ENCODE peak calls at places on chromosomes 12 and 14, in nine cellular contexts. One of them, this sample, is unnamed.

GRCh38 chr12:32025906-32026305 is 66.7 kb downstream of the RESF1 start:
- DNase-seq in breast epithelium: no peak
- DNase-seq in brain microvascular endothelial cell: no peak
- DNase-seq in K562: no peak
- DNase-seq in neural progenitor cell: no peak
- DNase-seq in CD8-positive, alpha-beta T cell: peak; percentile 70
- DNase-seq in IMR-90: no peak
- DNase-seq in cardiac muscle cell: no peak
- DNase-seq in A549: no peak
- DNase-seq in this sample: no peak

GRCh38 chr14:53500191-53500590 is 347.1 kb upstream of the DDHD1 start:
- DNase-seq in IMR-90: no peak
- DNase-seq in breast epithelium: no peak
- DNase-seq in neural progenitor cell: no peak
- DNase-seq in brain microvascular endothelial cell: no peak
- DNase-seq in cardiac muscle cell: no peak
- DNase-seq in K562: no peak
- DNase-seq in CD8-positive, alpha-beta T cell: no peak
- DNase-seq in A549: no peak
- DNase-seq in this sample: no peak

GRCh38 chr14:91113829-91114078 is at the start of gene DGLUCY:
- DNase-seq in neural progenitor cell: no peak
- DNase-seq in K562: peak; percentile 78
- DNase-seq in CD8-positive, alpha-beta T cell: no peak
- DNase-seq in A549: peak; percentile 81
- DNase-seq in breast epithelium: no peak
- DNase-seq in brain microvascular endothelial cell: no peak
- DNase-seq in IMR-90: peak; percentile 75
- DNase-seq in cardiac muscle cell: peak; percentile 83
- DNase-seq in this sample: peak; percentile 91

GRCh38 chr12:112782250-112782649 is 9.3 kb upstream of the RPH3A start:
- DNase-seq in A549: no peak
- DNase-seq in CD8-positive, alpha-beta T cell: no peak
- DNase-seq in IMR-90: no peak
- DNase-seq in K562: no peak
- DNase-seq in brain microvascular endothelial cell: no peak
- DNase-seq in cardiac muscle cell: no peak
- DNase-seq in breast epithelium: no peak
- DNase-seq in neural progenitor cell: no peak
- DNase-seq in this sample: no peak

GRCh38 chr12:76085159-76085868 is 829 bp upstream of the NAP1L1 start:
- DNase-seq in brain microvascular endothelial cell: peak; percentile 78
- DNase-seq in cardiac muscle cell: peak; percentile 27
- DNase-seq in IMR-90: peak; percentile 77
- DNase-seq in K562: peak; percentile 64
- DNase-seq in breast epithelium: no peak
- DNase-seq in neural progenitor cell: no peak
- DNase-seq in A549: no peak
- DNase-seq in CD8-positive, alpha-beta T cell: peak; percentile 72
- DNase-seq in this sample: no peak

GRCh38 chr12:82436354-82436753 is 78.0 kb downstream of the METTL25 start:
- DNase-seq in brain microvascular endothelial cell: no peak
- DNase-seq in K562: no peak
- DNase-seq in IMR-90: no peak
- DNase-seq in cardiac muscle cell: no peak
- DNase-seq in A549: no peak
- DNase-seq in CD8-positive, alpha-beta T cell: no peak
- DNase-seq in neural progenitor cell: no peak
- DNase-seq in breast epithelium: no peak
- DNase-seq in this sample: no peak

GRCh38 chr12:108738165-108738564 is 6.8 kb upstream of the CORO1C start:
- DNase-seq in cardiac muscle cell: no peak
- DNase-seq in IMR-90: no peak
- DNase-seq in A549: no peak
- DNase-seq in K562: no peak
- DNase-seq in brain microvascular endothelial cell: no peak
- DNase-seq in neural progenitor cell: no peak
- DNase-seq in CD8-positive, alpha-beta T cell: no peak
- DNase-seq in breast epithelium: no peak
- DNase-seq in this sample: no peak

GRCh38 chr12:31361730-31362114 is 35.8 kb upstream of the SINHCAF start:
- DNase-seq in brain microvascular endothelial cell: no peak
- DNase-seq in K562: no peak
- DNase-seq in IMR-90: no peak
- DNase-seq in neural progenitor cell: no peak
- DNase-seq in CD8-positive, alpha-beta T cell: no peak
- DNase-seq in breast epithelium: no peak
- DNase-seq in A549: no peak
- DNase-seq in cardiac muscle cell: no peak
- DNase-seq in this sample: no peak

DNA sequence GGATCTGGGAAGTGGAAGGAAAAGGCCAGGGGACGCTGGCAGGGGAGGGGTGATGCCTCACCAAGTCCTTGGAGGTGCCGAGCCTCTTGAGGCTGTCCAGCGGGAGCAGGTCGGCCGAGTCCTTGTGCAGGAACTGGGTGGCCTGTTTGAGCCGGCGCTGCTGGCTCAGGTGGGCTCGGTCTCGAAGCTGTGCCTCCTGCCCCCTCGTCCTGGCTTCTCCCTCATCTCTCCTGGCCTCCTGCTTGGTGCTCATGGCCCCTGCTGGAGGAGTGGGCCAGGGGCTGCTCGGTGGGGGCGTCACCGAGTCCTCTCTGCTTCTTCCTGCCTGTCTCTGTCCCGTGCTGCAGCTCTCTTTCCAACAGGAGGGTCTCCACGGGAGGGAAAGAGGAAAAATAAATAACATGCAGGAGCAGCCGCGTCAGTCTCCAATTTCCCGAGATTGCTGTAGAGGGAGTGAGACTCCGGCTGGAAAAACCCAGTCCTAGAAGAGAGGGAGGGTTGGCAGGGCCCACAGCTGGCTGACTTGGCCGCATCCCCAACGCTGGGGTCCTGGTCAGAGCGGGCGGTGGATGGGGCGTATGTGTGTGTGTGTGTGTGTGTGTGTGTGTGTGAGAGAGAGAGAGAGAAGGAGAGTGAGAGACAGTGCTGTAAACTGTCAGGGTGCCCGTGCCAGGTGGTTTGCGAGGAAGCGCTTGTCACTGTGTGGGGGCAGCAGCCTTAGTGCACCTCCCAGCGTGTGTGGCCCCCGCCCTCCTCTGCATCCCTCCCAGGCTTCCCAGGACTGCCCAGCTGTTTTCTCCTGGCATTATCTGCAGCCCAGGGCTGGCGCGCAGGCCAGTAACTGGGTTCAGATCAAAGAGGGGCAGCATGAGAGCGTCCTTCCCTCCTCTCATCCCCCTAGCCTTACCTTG is at the start of gene NRIP2:
- DNase-seq in cardiac muscle cell: no peak
- DNase-seq in breast epithelium: no peak
- DNase-seq in IMR-90: peak; percentile 73
- DNase-seq in neural progenitor cell: peak; percentile 55
- DNase-seq in brain microvascular endothelial cell: peak; percentile 32
- DNase-seq in CD8-positive, alpha-beta T cell: no peak
- DNase-seq in K562: no peak
- DNase-seq in A549: no peak
- DNase-seq in this sample: no peak
- H3K4me3 ChIP-seq in cardiac muscle cell: no peak within 1 kb of the TSS
- H3K4me3 ChIP-seq in breast epithelium: no peak within 1 kb of the TSS
- H3K4me3 ChIP-seq in IMR-90: no peak within 1 kb of the TSS
- H3K4me3 ChIP-seq in neural progenitor cell: no peak within 1 kb of the TSS
- H3K4me3 ChIP-seq in brain microvascular endothelial cell: no peak within 1 kb of the TSS
- H3K4me3 ChIP-seq in CD8-positive, alpha-beta T cell: no peak within 1 kb of the TSS
- H3K4me3 ChIP-seq in K562: no peak within 1 kb of the TSS
- H3K4me3 ChIP-seq in A549: no peak within 1 kb of the TSS
- H3K4me3 ChIP-seq in this sample: no peak within 1 kb of the TSS

DNA sequence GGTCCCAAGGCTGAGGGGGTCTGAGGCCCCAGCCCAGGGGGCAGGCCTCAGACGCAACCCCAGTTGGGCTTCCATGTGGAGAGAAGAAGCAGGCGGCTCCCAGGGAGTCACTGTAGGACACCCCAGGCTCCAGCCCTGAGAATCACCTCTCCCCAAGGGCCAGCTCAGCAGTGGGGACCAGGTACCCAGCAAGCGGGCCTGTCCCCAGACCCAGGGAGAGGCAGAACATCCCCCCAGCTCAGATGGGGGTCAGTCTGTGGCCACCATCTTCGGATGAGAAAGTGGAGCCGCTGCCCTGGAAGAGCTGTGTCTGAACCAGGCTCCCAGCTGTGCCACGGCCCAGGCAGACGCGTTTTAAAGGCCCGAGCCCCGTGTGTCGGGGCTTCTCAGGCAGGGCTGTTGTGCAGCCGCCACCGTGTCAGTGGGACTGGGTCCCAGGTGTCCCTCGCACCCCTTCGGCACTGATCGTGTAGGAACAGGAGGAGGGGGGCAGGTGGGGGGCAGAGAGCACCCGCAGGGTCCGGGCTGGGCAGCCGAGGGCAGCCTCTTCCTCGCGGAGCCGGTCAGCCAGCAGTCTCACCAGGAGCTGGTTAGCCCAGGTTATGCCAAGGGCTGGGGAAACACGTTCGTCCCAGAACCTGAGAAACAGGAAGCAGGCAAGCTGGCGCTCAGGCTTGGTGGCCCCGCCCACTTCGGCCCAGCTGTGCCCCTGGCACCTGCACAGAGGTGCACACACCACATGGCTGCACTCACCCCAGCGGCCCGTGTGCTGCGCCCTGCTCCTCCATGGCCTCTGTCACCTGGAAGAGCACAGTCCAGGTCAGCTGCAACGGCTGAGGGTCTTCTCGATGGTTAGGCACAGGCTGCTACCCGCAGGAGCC is 16.6 kb downstream of the XRCC3 start:
- DNase-seq in A549: no peak
- DNase-seq in brain microvascular endothelial cell: no peak
- DNase-seq in K562: no peak
- DNase-seq in cardiac muscle cell: no peak
- DNase-seq in breast epithelium: peak; percentile 74
- DNase-seq in neural progenitor cell: no peak
- DNase-seq in IMR-90: no peak
- DNase-seq in CD8-positive, alpha-beta T cell: no peak
- DNase-seq in this sample: no peak
- H3K27ac ChIP-seq in A549: no peak overlapping the region
- H3K27ac ChIP-seq in brain microvascular endothelial cell: no peak overlapping the region
- H3K27ac ChIP-seq in K562: no peak overlapping the region
- H3K27ac ChIP-seq in cardiac muscle cell: no peak overlapping the region
- H3K27ac ChIP-seq in breast epithelium: peak overlapping the region; percentile 32
- H3K27ac ChIP-seq in neural progenitor cell: peak overlapping the region; percentile 58
- H3K27ac ChIP-seq in IMR-90: no peak overlapping the region
- H3K27ac ChIP-seq in CD8-positive, alpha-beta T cell: no peak overlapping the region
- H3K27ac ChIP-seq in this sample: no peak overlapping the region

GRCh38 chr12:116737774-116738657 is at the start of the genes RNFT2 and SPRING1:
- DNase-seq in cardiac muscle cell: peak; percentile 98
- DNase-seq in IMR-90: peak; percentile 99
- DNase-seq in brain microvascular endothelial cell: peak; percentile 99
- DNase-seq in K562: peak; percentile 99
- DNase-seq in breast epithelium: peak; percentile 98
- DNase-seq in A549: peak; percentile 100
- DNase-seq in neural progenitor cell: peak; percentile 99
- DNase-seq in CD8-positive, alpha-beta T cell: peak; percentile 99
- DNase-seq in this sample: peak; percentile 99

GRCh38 chr12:116734156-116734768 is 3.6 kb downstream of the SPRING1 start:
- DNase-seq in cardiac muscle cell: no peak
- DNase-seq in neural progenitor cell: no peak
- DNase-seq in CD8-positive, alpha-beta T cell: no peak
- DNase-seq in breast epithelium: no peak
- DNase-seq in K562: no peak
- DNase-seq in brain microvascular endothelial cell: no peak
- DNase-seq in IMR-90: no peak
- DNase-seq in A549: no peak
- DNase-seq in this sample: no peak

GRCh38 chr12:116735951-116736599 is 1.8 kb downstream of the SPRING1 start:
- DNase-seq in CD8-positive, alpha-beta T cell: no peak
- DNase-seq in cardiac muscle cell: no peak
- DNase-seq in neural progenitor cell: no peak
- DNase-seq in K562: peak; percentile 16
- DNase-seq in brain microvascular endothelial cell: no peak
- DNase-seq in A549: no peak
- DNase-seq in breast epithelium: no peak
- DNase-seq in IMR-90: no peak
- DNase-seq in this sample: no peak

GRCh38 chr12:116736962-116737773 is 701 bp downstream of the SPRING1 start:
- DNase-seq in A549: peak; percentile 43
- DNase-seq in cardiac muscle cell: peak; percentile 43
- DNase-seq in breast epithelium: no peak
- DNase-seq in neural progenitor cell: peak; percentile 69
- DNase-seq in brain microvascular endothelial cell: no peak
- DNase-seq in CD8-positive, alpha-beta T cell: no peak
- DNase-seq in IMR-90: no peak
- DNase-seq in K562: peak; percentile 28
- DNase-seq in this sample: peak; percentile 83

GRCh38 chr12:116735084-116735483 is 2.8 kb downstream of the SPRING1 start:
- DNase-seq in CD8-positive, alpha-beta T cell: no peak
- DNase-seq in cardiac muscle cell: no peak
- DNase-seq in breast epithelium: no peak
- DNase-seq in IMR-90: no peak
- DNase-seq in brain microvascular endothelial cell: no peak
- DNase-seq in K562: no peak
- DNase-seq in A549: no peak
- DNase-seq in neural progenitor cell: no peak
- DNase-seq in this sample: no peak
- H3K4me3 ChIP-seq in CD8-positive, alpha-beta T cell: no peak overlapping the region
- H3K4me3 ChIP-seq in cardiac muscle cell: no peak overlapping the region
- H3K4me3 ChIP-seq in breast epithelium: no peak overlapping the region
- H3K4me3 ChIP-seq in IMR-90: no peak overlapping the region
- H3K4me3 ChIP-seq in brain microvascular endothelial cell: no peak overlapping the region
- H3K4me3 ChIP-seq in K562: no peak overlapping the region
- H3K4me3 ChIP-seq in A549: no peak overlapping the region
- H3K4me3 ChIP-seq in neural progenitor cell: no peak overlapping the region
- H3K4me3 ChIP-seq in this sample: no peak overlapping the region

GRCh38 chr14:74438351-74438915 is 12.4 kb upstream of the SYNDIG1L start:
- DNase-seq in K562: no peak
- DNase-seq in CD8-positive, alpha-beta T cell: no peak
- DNase-seq in A549: no peak
- DNase-seq in brain microvascular endothelial cell: no peak
- DNase-seq in cardiac muscle cell: peak; percentile 53
- DNase-seq in IMR-90: no peak
- DNase-seq in neural progenitor cell: no peak
- DNase-seq in breast epithelium: no peak
- DNase-seq in this sample: no peak

GRCh38 chr14:74437654-74438053 is 11.6 kb upstream of the SYNDIG1L start:
- DNase-seq in cardiac muscle cell: peak; percentile 72
- DNase-seq in A549: no peak
- DNase-seq in CD8-positive, alpha-beta T cell: no peak
- DNase-seq in neural progenitor cell: peak; percentile 74
- DNase-seq in breast epithelium: no peak
- DNase-seq in IMR-90: no peak
- DNase-seq in K562: peak; percentile 6
- DNase-seq in brain microvascular endothelial cell: no peak
- DNase-seq in this sample: no peak

GRCh38 chr14:74444866-74445265 is 18.9 kb upstream of the SYNDIG1L start:
- DNase-seq in breast epithelium: no peak
- DNase-seq in A549: no peak
- DNase-seq in IMR-90: no peak
- DNase-seq in CD8-positive, alpha-beta T cell: no peak
- DNase-seq in neural progenitor cell: no peak
- DNase-seq in cardiac muscle cell: peak; percentile 23
- DNase-seq in brain microvascular endothelial cell: no peak
- DNase-seq in K562: no peak
- DNase-seq in this sample: no peak

GRCh38 chr14:74441113-74441512 is 15.1 kb upstream of the SYNDIG1L start:
- DNase-seq in CD8-positive, alpha-beta T cell: no peak
- DNase-seq in A549: no peak
- DNase-seq in cardiac muscle cell: no peak
- DNase-seq in neural progenitor cell: no peak
- DNase-seq in K562: no peak
- DNase-seq in brain microvascular endothelial cell: no peak
- DNase-seq in breast epithelium: no peak
- DNase-seq in IMR-90: no peak
- DNase-seq in this sample: no peak

GRCh38 chr14:74442757-74443156 is 16.7 kb upstream of the SYNDIG1L start:
- DNase-seq in brain microvascular endothelial cell: no peak
- DNase-seq in A549: no peak
- DNase-seq in CD8-positive, alpha-beta T cell: no peak
- DNase-seq in K562: no peak
- DNase-seq in neural progenitor cell: no peak
- DNase-seq in cardiac muscle cell: no peak
- DNase-seq in IMR-90: no peak
- DNase-seq in breast epithelium: no peak
- DNase-seq in this sample: no peak
- H3K27ac ChIP-seq in brain microvascular endothelial cell: no peak overlapping the region
- H3K27ac ChIP-seq in A549: no peak overlapping the region
- H3K27ac ChIP-seq in CD8-positive, alpha-beta T cell: no peak overlapping the region
- H3K27ac ChIP-seq in K562: no peak overlapping the region
- H3K27ac ChIP-seq in neural progenitor cell: no peak overlapping the region
- H3K27ac ChIP-seq in cardiac muscle cell: no peak overlapping the region
- H3K27ac ChIP-seq in IMR-90: no peak overlapping the region
- H3K27ac ChIP-seq in breast epithelium: no peak overlapping the region
- H3K27ac ChIP-seq in this sample: no peak overlapping the region

This sample was measured in left lung.